ENCODE peak calls at places on chromosomes 4 and X, in eight cellular contexts. B, S, J, D, N, W, X and C are unnamed samples.

GRCh38 chr4:150960818-150961217 is 54.3 kb downstream of the LRBA start:
- DNase-seq in B (peak), S (no peak), J (peak), D (peak), N (peak), W (no peak), X (no peak), C (peak)

GRCh38 chr4:94486372-94486801 is 34.6 kb downstream of the PDLIM5 start:
- DNase-seq in B (no peak), S (no peak), J (peak), D (peak), N (no peak), W (no peak), X (no peak), C (no peak)

GRCh38 chr4:152850377-152850776 is 70.6 kb downstream of the ARFIP1 start:
- DNase-seq in B (no peak), S (no peak), J (peak), D (peak), N (peak), W (no peak), X (no peak), C (peak)

GRCh38 chr4:102263024-102263787 is 82.1 kb downstream of the SLC39A8 start:
- DNase-seq in B (peak), S (no peak), J (peak), D (peak), N (peak), W (no peak), X (peak), C (peak)

GRCh38 chr4:72319596-72319995 is 249.4 kb downstream of the ADAMTS3 start:
- DNase-seq in B (no peak), S (no peak), J (peak), D (peak), N (peak), W (no peak), X (no peak), C (peak)

GRCh38 chr4:74283614-74284013 is 24.7 kb upstream of the EPGN start:
- DNase-seq in B (no peak), S (no peak), J (peak), D (peak), N (peak), W (no peak), X (peak), C (peak)

GRCh38 chrX:39850630-39851152 is 247.1 kb downstream of the BCOR start:
- DNase-seq in B (no peak), S (no peak), J (peak), D (peak), N (peak), W (no peak), X (no peak), C (peak)

GRCh38 chr4:187063251-187063650 is 339.6 kb upstream of the FAT1 start:
- DNase-seq in B (no peak), S (no peak), J (no peak), D (no peak), N (no peak), W (no peak), X (no peak), C (no peak)

GRCh38 chrX:70289793-70290770 is at the start of the genes KIF4A and PDZD11:
- DNase-seq in B (peak), S (peak), J (peak), D (peak), N (peak), W (peak), X (peak), C (peak)